ENCODE peak calls at places on chromosomes 2 and 18, in seven cellular contexts. W is cardiac fibroblast, P is tibial artery, Q is MCF 10A, L is brain microvascular endothelial cell, G is RWPE2, M is nephron progenitor cell. S is an unnamed sample.

GRCh38 chr2:189285962-189286648 is 106.5 kb upstream of the COL5A2 start:
- DNase-seq in W (peak), P (no peak), Q (peak), L (peak), G (no peak), M (no peak), S (peak)

GRCh38 chr2:25806941-25807340 is 71.3 kb downstream of the ASXL2 start:
- DNase-seq in W (no peak), P (no peak), Q (no peak), L (no peak), G (no peak), M (no peak), S (no peak)

GRCh38 chr2:227772932-227773331 is 27.2 kb downstream of the SCYGR8 start:
- DNase-seq in W (no peak), P (no peak), Q (no peak), L (no peak), G (no peak), M (no peak), S (no peak)

GRCh38 chr2:181189932-181190331 is 209.5 kb downstream of the UBE2E3 start:
- DNase-seq in W (no peak), P (no peak), Q (no peak), L (no peak), G (no peak), M (no peak), S (no peak)

GRCh38 chr2:72137498-72138010 is 10.1 kb downstream of the CYP26B1 start:
- DNase-seq in W (no peak), P (peak), Q (peak), L (no peak), G (no peak), M (peak), S (peak)

GRCh38 chr2:98552499-98553179 is 55.7 kb downstream of the COA5 start:
- DNase-seq in W (peak), P (peak), Q (no peak), L (peak), G (no peak), M (no peak), S (peak)

GRCh38 chr18:32271649-32272324 is 81.9 kb downstream of the MEP1B start:
- DNase-seq in W (peak), P (no peak), Q (peak), L (no peak), G (no peak), M (peak), S (peak)

GRCh38 chr2:208064220-208064951 is 39.1 kb upstream of the PLEKHM3 start:
- DNase-seq in W (peak), P (no peak), Q (peak), L (peak), G (no peak), M (no peak), S (peak)

GRCh38 chr2:74458957-74459290 is 686 bp downstream of the WBP1 start:
- DNase-seq in W (peak), P (no peak), Q (no peak), L (no peak), G (no peak), M (no peak), S (no peak)

GRCh38 chr2:74026674-74027294 is 42.1 kb downstream of the TET3 start:
- DNase-seq in W (no peak), P (no peak), Q (no peak), L (no peak), G (no peak), M (no peak), S (no peak)

GRCh38 chr2:239778042-239778811 is 246.9 kb downstream of the NDUFA10 start:
- DNase-seq in W (no peak), P (peak), Q (no peak), L (no peak), G (no peak), M (no peak), S (no peak)

GRCh38 chr18:69651243-69651642 is 250.6 kb downstream of the DOK6 start:
- DNase-seq in W (no peak), P (no peak), Q (no peak), L (no peak), G (no peak), M (no peak), S (no peak)

GRCh38 chr2:96601382-96602292 is 36.5 kb downstream of the KANSL3 start:
- DNase-seq in W (no peak), P (no peak), Q (no peak), L (no peak), G (no peak), M (no peak), S (no peak)

GRCh38 chr2:169189123-169189522 is 119.8 kb downstream of the DHRS9 start:
- DNase-seq in W (no peak), P (no peak), Q (no peak), L (no peak), G (no peak), M (peak), S (no peak)

GRCh38 chr18:68394705-68395104 is 320.2 kb downstream of the TMX3 start:
- DNase-seq in W (peak), P (no peak), Q (peak), L (no peak), G (no peak), M (no peak), S (peak)

GRCh38 chr2:225177098-225177497 is 134.8 kb upstream of the DOCK10 start:
- DNase-seq in W (peak), P (no peak), Q (peak), L (peak), G (no peak), M (no peak), S (peak)

GRCh38 chr18:22831441-22831904 is 101.7 kb upstream of the RBBP8 start:
- DNase-seq in W (peak), P (no peak), Q (peak), L (peak), G (no peak), M (no peak), S (peak)

GRCh38 chr2:58709274-58709673 is 468.1 kb upstream of the FANCL start:
- DNase-seq in W (no peak), P (no peak), Q (no peak), L (no peak), G (no peak), M (no peak), S (no peak)

GRCh38 chr18:49632588-49632987 is 70.7 kb downstream of the LIPG start:
- DNase-seq in W (no peak), P (no peak), Q (no peak), L (no peak), G (no peak), M (no peak), S (no peak)

GRCh38 chr2:40256649-40257048 is 195.2 kb downstream of the SLC8A1 start:
- DNase-seq in W (peak), P (no peak), Q (peak), L (no peak), G (no peak), M (no peak), S (peak)

GRCh38 chr2:37560241-37560848 is 111.1 kb downstream of the CDC42EP3 start:
- DNase-seq in W (no peak), P (no peak), Q (no peak), L (no peak), G (no peak), M (no peak), S (no peak)

GRCh38 chr18:4870177-4870773 is 326.8 kb downstream of the AKAIN1 start:
- DNase-seq in W (no peak), P (no peak), Q (no peak), L (no peak), G (no peak), M (no peak), S (no peak)

GRCh38 chr2:26558271-26559043 is 80.5 kb upstream of the OTOF start:
- DNase-seq in W (peak), P (no peak), Q (no peak), L (no peak), G (peak), M (peak), S (peak)

GRCh38 chr2:231800493-231801091 is 14.3 kb downstream of the COPS7B start:
- DNase-seq in W (peak), P (no peak), Q (peak), L (peak), G (no peak), M (peak), S (peak)

GRCh38 chr2:67037655-67038054 is 359.5 kb upstream of the ETAA1 start:
- DNase-seq in W (no peak), P (no peak), Q (no peak), L (no peak), G (no peak), M (peak), S (no peak)

GRCh38 chr2:104332733-104333132 is 521.2 kb upstream of the POU3F3 start:
- DNase-seq in W (no peak), P (no peak), Q (peak), L (no peak), G (no peak), M (no peak), S (peak)

GRCh38 chr2:44582363-44583008 is 220.7 kb downstream of the CAMKMT start:
- DNase-seq in W (peak), P (no peak), Q (peak), L (no peak), G (no peak), M (no peak), S (peak)

GRCh38 chr2:110812726-110813645 is 80.6 kb downstream of the ACOXL start:
- DNase-seq in W (no peak), P (no peak), Q (no peak), L (no peak), G (no peak), M (no peak), S (no peak)

GRCh38 chr2:28366496-28367282 is 26.0 kb upstream of the FOSL2 start:
- DNase-seq in W (peak), P (no peak), Q (no peak), L (peak), G (no peak), M (no peak), S (peak)

GRCh38 chr18:64175432-64175831 is 26.5 kb upstream of the LINC00305 start:
- DNase-seq in W (no peak), P (no peak), Q (no peak), L (no peak), G (no peak), M (no peak), S (no peak)

GRCh38 chr2:121519732-121520640 is 10.7 kb upstream of the RNU4ATAC start:
- DNase-seq in W (no peak), P (no peak), Q (no peak), L (no peak), G (no peak), M (no peak), S (peak)

GRCh38 chr2:98598781-98599428 is 9.4 kb downstream of the COA5 start:
- DNase-seq in W (peak), P (no peak), Q (peak), L (no peak), G (no peak), M (no peak), S (peak)

GRCh38 chr2:84840306-84840705 is 40.6 kb downstream of the TRABD2A start:
- DNase-seq in W (peak), P (no peak), Q (no peak), L (no peak), G (no peak), M (no peak), S (no peak)

GRCh38 chr2:230849633-230850357 is 14.9 kb upstream of the ITM2C start:
- DNase-seq in W (peak), P (no peak), Q (peak), L (peak), G (peak), M (peak), S (peak)

GRCh38 chr18:51621103-51621969 is 423.9 kb upstream of the MEX3C start:
- DNase-seq in W (peak), P (no peak), Q (peak), L (peak), G (no peak), M (peak), S (peak)

GRCh38 chr18:47970664-47971523 is 40.4 kb upstream of the SMAD2 start:
- DNase-seq in W (no peak), P (no peak), Q (no peak), L (no peak), G (no peak), M (no peak), S (no peak)

GRCh38 chr2:86470890-86471289 is 29.7 kb downstream of the KDM3A start:
- DNase-seq in W (no peak), P (no peak), Q (no peak), L (no peak), G (no peak), M (no peak), S (no peak)
- TF ChIP-seq CTCF in W (no peak), P (no peak), Q (no peak), L (no peak), G (no peak), M (no peak), S (no peak)

GRCh38 chr18:24446953-24447537 is 13.4 kb upstream of the HRH4 start:
- DNase-seq in W (peak), P (no peak), Q (no peak), L (no peak), G (no peak), M (no peak), S (peak)
- TF ChIP-seq CTCF in W (no peak), P (no peak), Q (no peak), L (peak), G (peak), M (no peak), S (peak)

DNA sequence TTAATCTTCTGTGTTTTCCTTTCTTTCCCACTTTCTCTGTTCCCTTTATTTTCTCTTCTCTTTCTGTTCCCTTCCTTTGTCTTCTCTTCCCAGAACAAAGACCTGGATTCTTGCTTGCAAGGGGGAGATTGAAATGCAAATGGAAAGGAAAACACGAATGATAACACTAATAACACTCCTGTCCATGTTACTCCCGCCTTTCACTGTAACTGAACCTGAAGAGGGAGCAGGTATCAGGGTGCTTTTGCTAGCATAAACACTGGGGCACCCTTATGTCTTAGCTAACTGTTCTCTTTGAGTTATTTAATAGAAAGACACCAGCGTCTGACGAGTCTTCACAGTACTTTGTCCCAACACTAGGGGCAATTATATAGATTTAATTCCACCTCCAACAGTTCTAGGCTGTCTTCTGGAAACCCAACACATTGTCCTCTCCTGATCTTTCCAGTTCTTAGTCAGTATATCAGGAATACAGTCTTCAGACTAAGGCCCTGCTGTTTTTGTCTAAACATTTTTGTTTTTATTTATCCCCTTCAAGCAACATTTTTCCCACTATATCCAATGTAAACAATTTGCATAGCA is 99.2 kb downstream of the PTPRM start:
- DNase-seq in W (no peak), P (no peak), Q (no peak), L (no peak), G (no peak), M (no peak), S (no peak)
- TF ChIP-seq CTCF in W (no peak), P (no peak), Q (no peak), L (peak), G (no peak), M (no peak), S (peak)

GRCh38 chr2:100292022-100292580 is 30.2 kb downstream of the LONRF2 start:
- DNase-seq in W (peak), P (no peak), Q (peak), L (peak), G (peak), M (no peak), S (peak)
- TF ChIP-seq CTCF in W (no peak), P (no peak), Q (no peak), L (peak), G (no peak), M (no peak), S (peak)

DNA sequence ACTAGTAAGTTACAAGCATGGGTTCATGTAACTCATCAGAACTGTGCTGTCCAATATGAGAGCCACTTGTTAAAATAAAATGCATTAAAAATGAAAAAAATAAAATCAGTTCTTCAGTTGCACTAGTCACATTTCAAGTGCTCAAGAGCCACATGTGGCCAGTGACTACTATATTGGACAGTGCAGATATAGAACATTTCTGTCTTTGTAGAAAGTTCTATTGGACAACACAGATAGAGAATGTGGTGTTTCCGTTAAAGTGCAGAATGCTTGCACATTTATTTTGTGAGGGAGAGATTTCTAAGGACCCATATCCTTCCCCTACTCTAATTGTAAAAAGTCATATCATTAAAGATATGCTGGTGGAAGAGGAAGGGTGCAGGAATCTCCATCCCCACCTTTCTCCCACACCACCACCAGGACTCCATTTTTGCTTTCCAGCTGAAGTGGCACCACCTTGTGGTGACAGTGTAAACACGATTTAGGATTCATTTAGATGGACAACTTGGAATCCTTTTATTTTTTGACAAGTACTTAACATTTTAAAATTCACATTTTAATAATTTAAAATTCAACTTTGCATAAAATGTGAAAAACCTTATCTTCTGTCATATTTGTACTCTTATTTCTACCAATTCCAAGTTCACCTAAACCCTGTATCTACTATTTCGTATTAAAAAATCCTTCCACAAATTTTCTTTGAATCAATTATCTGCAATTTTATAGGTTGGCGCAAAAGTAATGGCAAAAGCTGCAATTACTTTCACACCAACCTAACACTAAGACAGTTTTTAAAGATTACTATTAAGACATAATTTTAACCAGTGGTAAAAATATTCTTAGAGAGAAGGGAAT is 9.4 kb upstream of the CD302 start:
- DNase-seq in W (peak), P (peak), Q (peak), L (peak), G (no peak), M (peak), S (peak)
- TF ChIP-seq CTCF in W (peak), P (peak), Q (peak), L (peak), G (peak), M (peak), S (peak)

GRCh38 chr2:234635284-234635683 is 138.4 kb upstream of the ARL4C start:
- DNase-seq in W (no peak), P (no peak), Q (no peak), L (no peak), G (no peak), M (no peak), S (peak)
- TF ChIP-seq CTCF in W (no peak), P (no peak), Q (no peak), L (no peak), G (no peak), M (no peak), S (peak)

GRCh38 chr18:39162013-39162412 is 1596.4 kb upstream of the CELF4 start:
- DNase-seq in W (no peak), P (no peak), Q (no peak), L (no peak), G (no peak), M (no peak), S (no peak)
- TF ChIP-seq CTCF in W (no peak), P (no peak), Q (no peak), L (no peak), G (no peak), M (no peak), S (peak)

GRCh38 chr2:22901471-22901870 is 483.5 kb upstream of the KLHL29 start:
- DNase-seq in W (no peak), P (no peak), Q (no peak), L (no peak), G (no peak), M (no peak), S (no peak)

GRCh38 chr2:22902662-22903165 is 482.3 kb upstream of the KLHL29 start:
- DNase-seq in W (no peak), P (no peak), Q (no peak), L (no peak), G (no peak), M (no peak), S (no peak)

GRCh38 chr2:22903616-22904015 is 481.4 kb upstream of the KLHL29 start:
- DNase-seq in W (no peak), P (no peak), Q (no peak), L (no peak), G (no peak), M (no peak), S (no peak)

GRCh38 chr2:22907330-22907729 is 477.6 kb upstream of the KLHL29 start:
- DNase-seq in W (peak), P (no peak), Q (peak), L (no peak), G (no peak), M (no peak), S (no peak)

DNA sequence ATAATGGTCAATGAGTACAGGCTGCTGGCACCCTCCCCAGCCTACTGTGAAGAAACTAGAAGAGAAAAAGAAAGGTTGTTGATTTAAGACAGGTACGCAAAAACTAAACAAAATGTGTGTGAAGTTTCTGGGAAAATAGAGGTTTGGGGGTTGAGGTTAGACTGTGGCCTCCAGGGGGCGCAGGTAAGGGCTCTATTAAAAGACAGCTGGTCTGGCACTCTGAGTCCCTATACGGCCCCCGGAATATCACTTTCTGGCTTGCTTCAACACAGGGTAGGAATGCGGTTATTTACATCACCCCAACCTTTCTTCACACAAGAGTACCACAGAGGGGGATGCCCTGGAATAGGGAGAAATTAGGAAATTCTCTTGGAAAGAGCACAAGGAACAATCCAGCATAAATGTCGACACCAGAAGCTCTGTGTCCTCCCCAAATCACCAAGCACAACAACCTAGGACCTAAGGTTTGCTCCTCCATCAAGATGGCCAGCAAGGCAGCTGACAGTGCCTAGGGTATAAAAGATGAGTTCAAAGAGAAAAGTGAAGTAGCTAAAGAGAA is 480.8 kb upstream of the KLHL29 start:
- DNase-seq in W (peak), P (no peak), Q (peak), L (peak), G (no peak), M (peak), S (no peak)
- TF ChIP-seq CTCF in W (no peak), P (peak), Q (peak), L (peak), G (peak), M (peak), S (peak)

GRCh38 chr2:125224188-125224587 is 1199.1 kb downstream of the CNTNAP5 start:
- DNase-seq in W (no peak), P (no peak), Q (no peak), L (no peak), G (no peak), M (no peak), S (no peak)

GRCh38 chr2:125227843-125228392 is 1202.8 kb downstream of the CNTNAP5 start:
- DNase-seq in W (no peak), P (no peak), Q (peak), L (no peak), G (no peak), M (no peak), S (peak)

DNA sequence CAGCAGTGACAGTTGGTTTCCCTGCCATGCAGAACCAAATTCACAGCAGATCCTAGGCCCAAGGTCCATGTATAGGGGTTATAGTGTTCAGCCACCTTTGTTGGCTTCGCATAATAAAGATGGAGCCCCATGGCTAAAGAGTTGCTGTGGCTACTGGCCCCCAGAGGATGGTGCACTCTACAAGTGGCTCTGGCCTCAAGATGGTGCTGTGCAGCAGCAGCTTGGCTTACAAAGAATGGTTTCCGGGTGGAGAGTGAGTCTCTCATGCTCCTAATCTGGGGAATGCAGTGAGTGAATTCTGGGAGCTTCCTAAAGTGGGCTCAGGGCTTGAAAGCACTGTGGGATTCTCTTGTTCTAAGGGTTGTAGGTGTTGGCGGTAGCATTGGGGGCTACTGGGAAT is 1199.7 kb downstream of the CNTNAP5 start:
- DNase-seq in W (no peak), P (no peak), Q (no peak), L (no peak), G (no peak), M (no peak), S (no peak)
- TF ChIP-seq CTCF in W (no peak), P (no peak), Q (no peak), L (no peak), G (no peak), M (no peak), S (no peak)

S was measured in choroid plexus epithelial cell.